ENCODE peak calls at places on chromosomes 7 and 10, in ten cellular contexts. H, O, G, J, K, T, Y, I, A and E are unnamed samples.

GRCh38 chr7:105295626-105296352 is 92.9 kb downstream of the SRPK2 start:
- DNase-seq in J (no peak), I (no peak), A (no peak), H (no peak), O (no peak), G (no peak), T (no peak), Y (no peak), K (no peak), E (no peak)

GRCh38 chr10:35447693-35448407 is 111.5 kb downstream of the CCNY start:
- DNase-seq in K (no peak), O (peak; percentile 19), G (peak; percentile 90), I (no peak), A (no peak), H (peak; percentile 19), Y (no peak), J (peak; percentile 23), T (no peak), E (no peak)

GRCh38 chr7:119086026-119086425 is 861.5 kb downstream of the ANKRD7 start:
- DNase-seq in T (no peak), O (no peak), I (peak; percentile 41), J (no peak), H (no peak), K (no peak), A (no peak), G (no peak), Y (no peak), E (no peak)

GRCh38 chr7:19928247-19928646 is 154.8 kb upstream of the TMEM196 start:
- DNase-seq in J (no peak), Y (no peak), H (no peak), I (no peak), A (no peak), O (no peak), K (no peak), T (no peak), G (no peak), E (no peak)

GRCh38 chr7:121083138-121083789 is 94.8 kb downstream of the CPED1 start:
- DNase-seq in G (peak; percentile 71), J (no peak), A (no peak), T (no peak), I (no peak), K (no peak), Y (no peak), H (no peak), O (no peak), E (no peak)

GRCh38 chr7:11343136-11343535 is 369.5 kb downstream of the PHF14 start:
- DNase-seq in H (no peak), O (no peak), G (no peak), J (no peak), Y (no peak), T (no peak), I (no peak), K (no peak), A (no peak), E (no peak)

GRCh38 chr10:85926986-85927385 is 439.6 kb downstream of the GRID1 start:
- DNase-seq in A (no peak), O (no peak), Y (no peak), I (no peak), T (no peak), K (no peak), H (no peak), G (no peak), J (no peak), E (no peak)

GRCh38 chr7:116573541-116573940 is 48.7 kb downstream of the CAV1 start:
- DNase-seq in H (no peak), A (no peak), J (no peak), I (no peak), G (no peak), T (no peak), Y (no peak), O (no peak), K (no peak), E (no peak)

GRCh38 chr7:28618383-28618782 is 206.1 kb downstream of the CREB5 start:
- DNase-seq in T (no peak), Y (no peak), H (no peak), J (no peak), I (no peak), O (no peak), K (no peak), A (no peak), G (no peak), E (no peak)

GRCh38 chr7:103795112-103795511 is 194.3 kb downstream of the RELN start:
- DNase-seq in H (no peak), K (no peak), G (no peak), Y (no peak), O (no peak), T (no peak), J (no peak), I (no peak), A (no peak), E (no peak)

GRCh38 chr10:91690412-91690811 is 57.5 kb upstream of the PPP1R3C start:
- DNase-seq in I (no peak), T (no peak), Y (no peak), O (no peak), G (no peak), K (no peak), H (no peak), J (no peak), A (no peak), E (no peak)

GRCh38 chr7:113936982-113937381 is 18.2 kb upstream of the PPP1R3A start:
- DNase-seq in I (no peak), H (no peak), K (no peak), A (no peak), G (no peak), J (no peak), O (no peak), T (no peak), Y (no peak), E (no peak)

GRCh38 chr7:126700807-126701604 is 551.7 kb downstream of the GRM8 start:
- DNase-seq in H (peak; percentile 70), O (no peak), A (peak; percentile 44), G (peak; percentile 96), T (peak; percentile 46), Y (no peak), J (no peak), I (no peak), K (peak; percentile 31), E (no peak)